ENCODE peak calls at places on chromosome 7, in six cellular contexts. U is HCT116; J is CD8-positive, alpha-beta T cell; Q is prostate gland; G is cardiac muscle cell; H is IMR-90. E is an unnamed sample.

GRCh38 chr7:120695848-120696247 is 162.1 kb downstream of the TSPAN12 start:
- DNase-seq in U (no peak), H (no peak), G (no peak), Q (peak; percentile 44), J (no peak), E (no peak)

GRCh38 chr7:21454906-21455305 is 27.0 kb downstream of the SP4 start:
- DNase-seq in Q (no peak), U (no peak), G (no peak), H (no peak), J (no peak), E (no peak)

GRCh38 chr7:105794741-105795729 is 81.4 kb downstream of the ATXN7L1 start:
- DNase-seq in H (peak; percentile 84), Q (no peak), G (no peak), U (no peak), J (no peak), E (no peak)

GRCh38 chr7:45647426-45647825 is 73.3 kb downstream of the ADCY1 start:
- DNase-seq in J (no peak), G (no peak), U (no peak), H (no peak), Q (peak; percentile 2), E (no peak)

GRCh38 chr7:30705596-30705995 is 23.3 kb upstream of the CRHR2 start:
- DNase-seq in G (no peak), H (no peak), U (no peak), Q (no peak), J (no peak), E (no peak)

GRCh38 chr7:69599211-69599878 is 1.1 kb downstream of the AUTS2 start:
- DNase-seq in H (no peak), U (no peak), G (peak; percentile 63), Q (no peak), J (no peak), E (no peak)

GRCh38 chr7:36984710-36985308 is 260.5 kb upstream of the AOAH start:
- DNase-seq in U (no peak), H (no peak), J (no peak), Q (no peak), G (no peak), E (no peak)

GRCh38 chr7:111730476-111731300 is 168.4 kb upstream of the IMMP2L start:
- DNase-seq in J (no peak), U (peak; percentile 39), G (peak; percentile 39), Q (no peak), H (peak; percentile 47), E (no peak)

GRCh38 chr7:27958933-27959548 is 219.1 kb downstream of the TAX1BP1 start:
- DNase-seq in J (no peak), G (no peak), U (no peak), H (no peak), Q (no peak), E (no peak)

GRCh38 chr7:46534593-46535271 is 613.7 kb upstream of the IGFBP3 start:
- DNase-seq in Q (no peak), G (peak; percentile 18), H (peak; percentile 93), U (no peak), J (no peak), E (no peak)

GRCh38 chr7:93558705-93559614 is 15.6 kb downstream of the CALCR start:
- DNase-seq in Q (no peak), H (no peak), J (no peak), G (no peak), U (no peak), E (no peak)

GRCh38 chr7:37558320-37558719 is 109.7 kb upstream of the ELMO1 start:
- DNase-seq in U (no peak), Q (no peak), H (no peak), J (no peak), G (no peak), E (no peak)

GRCh38 chr7:8277394-8277982 is 15.5 kb upstream of the ICA1 start:
- DNase-seq in U (no peak), J (no peak), Q (no peak), G (peak; percentile 21), H (no peak), E (peak; percentile 24)

GRCh38 chr7:12761691-12762090 is 74.3 kb downstream of the ARL4A start:
- DNase-seq in J (no peak), H (no peak), G (no peak), Q (no peak), U (no peak), E (no peak)

GRCh38 chr7:114416089-114416990 is 1.7 kb downstream of the FOXP2 start:
- DNase-seq in U (no peak), H (peak; percentile 40), Q (no peak), G (no peak), J (no peak), E (no peak)

GRCh38 chr7:75885011-75885410 is 6.2 kb downstream of the RHBDD2 start:
- DNase-seq in Q (no peak), G (no peak), J (no peak), H (no peak), U (no peak), E (no peak)

GRCh38 chr7:67644149-67644548 is 647.5 kb downstream of the TYW1 start:
- DNase-seq in U (no peak), J (no peak), H (no peak), G (no peak), Q (no peak), E (no peak)

GRCh38 chr7:55181774-55182173 is 163.0 kb downstream of the EGFR start:
- DNase-seq in G (no peak), H (no peak), J (peak; percentile 19), Q (no peak), U (no peak), E (no peak)

GRCh38 chr7:126605056-126605455 is 647.7 kb downstream of the GRM8 start:
- DNase-seq in J (no peak), H (no peak), U (no peak), Q (no peak), G (no peak), E (no peak)

GRCh38 chr7:44971188-44971907 is 7.5 kb downstream of the MYO1G start:
- DNase-seq in J (no peak), U (no peak), Q (no peak), H (no peak), G (no peak), E (no peak)

GRCh38 chr7:150751702-150752101 is 14.5 kb downstream of the GIMAP5 start:
- DNase-seq in J (no peak), U (no peak), G (peak; percentile 78), Q (no peak), H (no peak), E (no peak)

GRCh38 chr7:150754950-150755349 is 17.7 kb downstream of the GIMAP5 start:
- DNase-seq in Q (no peak), J (no peak), H (no peak), U (no peak), G (no peak), E (no peak)

GRCh38 chr7:150755473-150756099 is 18.4 kb downstream of the GIMAP5 start:
- DNase-seq in Q (no peak), U (no peak), J (peak; percentile 79), H (no peak), G (no peak), E (no peak)

GRCh38 chr7:150753239-150753638 is 16.0 kb downstream of the GIMAP5 start:
- DNase-seq in G (no peak), J (no peak), Q (no peak), U (no peak), H (no peak), E (no peak)

GRCh38 chr7:150753826-150754603 is 16.8 kb downstream of the GIMAP5 start:
- DNase-seq in H (no peak), Q (no peak), G (peak; percentile 42), U (no peak), J (no peak), E (no peak)
- TF ChIP-seq CTCF in H (peak; percentile 9), Q (no peak), G (peak; percentile 10), U (peak; percentile 26), J (no peak), E (peak; percentile 30)

DNA sequence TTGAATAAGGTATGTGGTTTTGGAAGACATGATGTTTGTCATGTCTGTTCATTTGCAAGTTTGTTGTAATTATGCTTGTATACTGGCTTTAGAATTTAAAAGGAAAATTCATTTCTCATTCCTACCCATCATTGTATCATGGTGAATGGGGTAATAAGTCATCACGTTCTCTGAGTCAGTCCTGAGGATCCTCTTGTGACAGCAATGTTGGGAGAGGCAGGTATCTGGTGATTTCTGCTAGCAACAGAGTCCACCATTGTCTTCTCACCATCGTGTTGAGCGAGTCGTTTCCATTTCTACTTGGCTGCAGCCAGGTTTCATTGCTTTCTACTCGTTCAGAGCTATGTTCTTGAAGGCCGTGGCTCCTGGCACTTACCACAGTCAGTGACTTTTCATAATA is 16.3 kb downstream of the CUL1 start:
- DNase-seq in U (no peak), H (no peak), Q (no peak), J (no peak), G (no peak), E (no peak)
- H3K4me1 ChIP-seq in U (peaks cover 9% of the 10 kb centered on the region), H (peaks cover 5% of the 10 kb centered on the region), Q (no peaks in the 10 kb centered on the region), J (peaks cover 50% of the 10 kb centered on the region), G (peaks cover 10% of the 10 kb centered on the region), E (peaks cover 3% of the 10 kb centered on the region)

DNA sequence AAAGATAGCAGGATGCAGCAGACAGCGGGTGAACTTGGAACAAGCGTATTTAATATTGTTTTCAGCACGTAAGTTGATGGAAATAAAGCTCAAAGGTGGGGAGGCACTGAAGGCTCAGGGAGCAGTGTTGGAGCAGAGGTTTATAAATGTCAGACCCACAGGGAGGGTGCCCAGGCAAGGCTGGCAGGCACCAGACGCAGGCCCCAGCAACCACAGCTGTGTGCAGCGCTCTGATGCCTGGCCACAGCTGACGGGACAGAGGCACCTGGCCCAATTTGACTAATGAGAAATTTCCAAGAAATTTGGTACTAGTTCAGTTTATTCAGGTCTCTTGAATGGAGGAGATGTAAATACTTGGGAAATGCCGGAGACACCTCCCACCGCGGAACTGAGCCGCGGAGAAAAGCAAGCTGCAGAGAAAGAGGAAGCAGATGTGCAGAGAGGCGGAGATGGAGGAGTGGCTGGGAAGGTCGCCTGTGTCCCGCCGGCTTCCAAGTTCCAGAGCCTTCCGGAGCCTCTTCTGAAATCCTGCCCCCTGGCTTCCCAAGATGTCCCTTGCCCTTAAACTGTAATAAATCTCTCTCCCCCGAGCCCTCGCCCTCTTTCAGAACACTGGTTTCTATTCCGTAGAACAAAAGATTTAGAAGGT is 38.3 kb upstream of the PLXNA4 start:
- DNase-seq in G (peak; percentile 31), U (no peak), H (no peak), J (no peak), Q (no peak), E (no peak)
- TF ChIP-seq CTCF in G (peak; percentile 29), U (no peak), H (no peak), J (no peak), Q (no peak), E (no peak)

GRCh38 chr7:139679731-139680594 is 97.8 kb downstream of the HIPK2 start:
- DNase-seq in H (peak; percentile 86), Q (peak; percentile 62), U (no peak), G (no peak), J (no peak), E (no peak)
- H3K4me1 ChIP-seq in H (peaks cover 47% of the 10 kb centered on the region), Q (peaks cover 24% of the 10 kb centered on the region), U (peaks cover 45% of the 10 kb centered on the region), G (peaks cover 54% of the 10 kb centered on the region), J (peaks cover 31% of the 10 kb centered on the region), E (peaks cover 38% of the 10 kb centered on the region)

DNA sequence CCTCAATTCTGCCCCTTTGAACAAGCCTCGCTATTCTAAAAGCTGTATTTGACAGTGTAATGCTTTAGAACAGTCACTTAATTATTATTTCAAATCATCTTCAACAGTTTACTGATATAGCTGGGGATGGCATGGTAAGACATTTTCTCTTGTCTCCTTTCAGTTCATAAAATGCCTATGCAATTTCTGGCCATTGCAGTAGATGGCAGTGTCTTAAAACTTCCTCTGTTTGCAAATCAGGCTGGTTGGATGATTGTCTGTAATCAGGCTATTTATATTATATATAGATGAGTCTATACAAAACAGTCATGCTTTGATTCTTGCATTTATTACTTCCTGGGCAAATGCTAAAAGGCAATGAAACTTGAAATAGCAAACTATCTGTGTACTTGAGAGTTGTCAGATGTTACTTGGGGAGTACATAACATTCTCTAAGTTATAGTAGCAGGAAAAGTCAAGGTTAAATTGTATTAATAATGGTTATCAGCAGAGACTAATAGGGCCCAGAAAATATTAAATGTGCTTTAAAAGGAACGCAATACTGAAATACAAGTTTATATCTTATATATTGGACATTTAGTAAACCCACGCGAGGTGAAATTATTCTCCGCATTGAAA is 55.5 kb upstream of the LHFPL3 start:
- DNase-seq in U (peak; percentile 26), J (no peak), G (peak; percentile 36), Q (peak; percentile 7), H (peak; percentile 57), E (no peak)
- TF ChIP-seq CTCF in U (peak; percentile 61), J (no peak), G (peak; percentile 68), Q (peak; percentile 36), H (peak; percentile 56), E (peak; percentile 72)

E was measured in Panc1.